ENCODE peak calls at places on chromosomes 3 and 15, in seven cellular contexts. One of them, this sample, is unnamed.

GRCh38 chr15:97456541-97456940 is 504.0 kb upstream of the ARRDC4 start:
- DNase-seq in NCI-H1694 treated with DMSO at 0.1 percent for 48 hours: no peak
- DNase-seq in stimulated activated CD4-positive, alpha-beta T cell treated with anti-CD3 and anti-CD28 coated beads, Interleukin-12 subunit alpha, Interleukin-12 subunit beta, amount 100 ng/mL, for 4 hours: no peak
- DNase-seq in activated CD8-positive, alpha-beta memory T cell treated with anti-CD3 and anti-CD28 coated beads for 48 hours: no peak
- DNase-seq in psoas muscle: no peak
- DNase-seq in osteocyte: no peak
- DNase-seq in T-helper 9 cell: no peak
- DNase-seq in this sample: no peak

GRCh38 chr3:72597756-72598195 is 250.5 kb downstream of the SHQ1 start:
- DNase-seq in psoas muscle: no peak
- DNase-seq in osteocyte: no peak
- DNase-seq in stimulated activated CD4-positive, alpha-beta T cell treated with anti-CD3 and anti-CD28 coated beads, Interleukin-12 subunit alpha, Interleukin-12 subunit beta, amount 100 ng/mL, for 4 hours: no peak
- DNase-seq in NCI-H1694 treated with DMSO at 0.1 percent for 48 hours: no peak
- DNase-seq in activated CD8-positive, alpha-beta memory T cell treated with anti-CD3 and anti-CD28 coated beads for 48 hours: no peak
- DNase-seq in T-helper 9 cell: no peak
- DNase-seq in this sample: no peak

GRCh38 chr15:65197337-65197645 is 12.1 kb upstream of the CLPX start:
- DNase-seq in NCI-H1694 treated with DMSO at 0.1 percent for 48 hours: no peak
- DNase-seq in T-helper 9 cell: no peak
- DNase-seq in psoas muscle: no peak
- DNase-seq in activated CD8-positive, alpha-beta memory T cell treated with anti-CD3 and anti-CD28 coated beads for 48 hours: no peak
- DNase-seq in osteocyte: no peak
- DNase-seq in stimulated activated CD4-positive, alpha-beta T cell treated with anti-CD3 and anti-CD28 coated beads, Interleukin-12 subunit alpha, Interleukin-12 subunit beta, amount 100 ng/mL, for 4 hours: no peak
- DNase-seq in this sample: no peak

GRCh38 chr3:42010530-42010929 is 48.6 kb upstream of the ULK4 start:
- DNase-seq in NCI-H1694 treated with DMSO at 0.1 percent for 48 hours: peak; percentile 54
- DNase-seq in T-helper 9 cell: no peak
- DNase-seq in activated CD8-positive, alpha-beta memory T cell treated with anti-CD3 and anti-CD28 coated beads for 48 hours: no peak
- DNase-seq in psoas muscle: no peak
- DNase-seq in osteocyte: no peak
- DNase-seq in stimulated activated CD4-positive, alpha-beta T cell treated with anti-CD3 and anti-CD28 coated beads, Interleukin-12 subunit alpha, Interleukin-12 subunit beta, amount 100 ng/mL, for 4 hours: no peak
- DNase-seq in this sample: peak; percentile 45

GRCh38 chr3:115280531-115280930 is 133.4 kb upstream of the ZBTB20 start:
- DNase-seq in osteocyte: no peak
- DNase-seq in NCI-H1694 treated with DMSO at 0.1 percent for 48 hours: no peak
- DNase-seq in stimulated activated CD4-positive, alpha-beta T cell treated with anti-CD3 and anti-CD28 coated beads, Interleukin-12 subunit alpha, Interleukin-12 subunit beta, amount 100 ng/mL, for 4 hours: no peak
- DNase-seq in activated CD8-positive, alpha-beta memory T cell treated with anti-CD3 and anti-CD28 coated beads for 48 hours: no peak
- DNase-seq in T-helper 9 cell: no peak
- DNase-seq in psoas muscle: no peak
- DNase-seq in this sample: no peak

GRCh38 chr3:5948081-5948480 is 760.6 kb downstream of the EDEM1 start:
- DNase-seq in stimulated activated CD4-positive, alpha-beta T cell treated with anti-CD3 and anti-CD28 coated beads, Interleukin-12 subunit alpha, Interleukin-12 subunit beta, amount 100 ng/mL, for 4 hours: no peak
- DNase-seq in osteocyte: no peak
- DNase-seq in activated CD8-positive, alpha-beta memory T cell treated with anti-CD3 and anti-CD28 coated beads for 48 hours: no peak
- DNase-seq in psoas muscle: no peak
- DNase-seq in NCI-H1694 treated with DMSO at 0.1 percent for 48 hours: no peak
- DNase-seq in T-helper 9 cell: no peak
- DNase-seq in this sample: no peak

GRCh38 chr15:77753238-77753873 is 120.6 kb upstream of the LINGO1 start:
- DNase-seq in activated CD8-positive, alpha-beta memory T cell treated with anti-CD3 and anti-CD28 coated beads for 48 hours: no peak
- DNase-seq in T-helper 9 cell: no peak
- DNase-seq in osteocyte: no peak
- DNase-seq in psoas muscle: no peak
- DNase-seq in stimulated activated CD4-positive, alpha-beta T cell treated with anti-CD3 and anti-CD28 coated beads, Interleukin-12 subunit alpha, Interleukin-12 subunit beta, amount 100 ng/mL, for 4 hours: no peak
- DNase-seq in NCI-H1694 treated with DMSO at 0.1 percent for 48 hours: no peak
- DNase-seq in this sample: peak; percentile 15

GRCh38 chr3:193674714-193675113 is 81.7 kb downstream of the OPA1 start:
- DNase-seq in NCI-H1694 treated with DMSO at 0.1 percent for 48 hours: no peak
- DNase-seq in osteocyte: no peak
- DNase-seq in stimulated activated CD4-positive, alpha-beta T cell treated with anti-CD3 and anti-CD28 coated beads, Interleukin-12 subunit alpha, Interleukin-12 subunit beta, amount 100 ng/mL, for 4 hours: no peak
- DNase-seq in activated CD8-positive, alpha-beta memory T cell treated with anti-CD3 and anti-CD28 coated beads for 48 hours: no peak
- DNase-seq in psoas muscle: no peak
- DNase-seq in T-helper 9 cell: no peak
- DNase-seq in this sample: no peak

GRCh38 chr3:47475029-47475569 is 642 bp downstream of the SCAP start:
- DNase-seq in activated CD8-positive, alpha-beta memory T cell treated with anti-CD3 and anti-CD28 coated beads for 48 hours: peak; percentile 9
- DNase-seq in osteocyte: no peak
- DNase-seq in psoas muscle: no peak
- DNase-seq in T-helper 9 cell: no peak
- DNase-seq in NCI-H1694 treated with DMSO at 0.1 percent for 48 hours: no peak
- DNase-seq in stimulated activated CD4-positive, alpha-beta T cell treated with anti-CD3 and anti-CD28 coated beads, Interleukin-12 subunit alpha, Interleukin-12 subunit beta, amount 100 ng/mL, for 4 hours: no peak
- DNase-seq in this sample: peak; percentile 63

GRCh38 chr3:25468866-25469319 is 40.8 kb downstream of the RARB start:
- DNase-seq in osteocyte: peak; percentile 90
- DNase-seq in NCI-H1694 treated with DMSO at 0.1 percent for 48 hours: no peak
- DNase-seq in stimulated activated CD4-positive, alpha-beta T cell treated with anti-CD3 and anti-CD28 coated beads, Interleukin-12 subunit alpha, Interleukin-12 subunit beta, amount 100 ng/mL, for 4 hours: no peak
- DNase-seq in T-helper 9 cell: no peak
- DNase-seq in activated CD8-positive, alpha-beta memory T cell treated with anti-CD3 and anti-CD28 coated beads for 48 hours: no peak
- DNase-seq in psoas muscle: peak; percentile 62
- DNase-seq in this sample: peak; percentile 40

This sample was measured in endothelial cell of umbilical vein.